ENCODE peak calls at places on chromosomes 13 and 19, in nine cellular contexts. Z is fibroblast of mammary gland; Q is COLO829; J is stimulated activated CD4-positive, alpha-beta T cell treated with anti-CD3 and anti-CD28 coated beads, TNF-alpha, amount 100 ng/mL, for 24 hours; L is PC-9; X is body of pancreas; A is activated CD4-positive, alpha-beta T cell treated with anti-CD3 and anti-CD28 coated beads, Interleukin-2, amount 50 U/mL, for 24 hours; B is astrocyte of the cerebellum; U is nucleus accumbens. I is an unnamed sample.
A peak's percentile ranks its signal among the peaks of the same experiment; 100 is the strongest.

GRCh38 chr19:16288544-16288943 is 36.1 kb upstream of the KLF2 start:
- DNase-seq in Z (peak; percentile 21), Q (no peak), J (no peak), L (no peak), X (no peak), A (no peak), B (no peak), U (no peak), I (no peak)

GRCh38 chr13:51645154-51645650 is 60.9 kb downstream of the WDFY2 start:
- DNase-seq in Z (peak; percentile 85), Q (no peak), J (no peak), L (peak; percentile 63), X (no peak), A (no peak), B (peak; percentile 46), U (peak; percentile 30), I (peak; percentile 59)

GRCh38 chr19:18264956-18265610 is 9.2 kb downstream of the IQCN start:
- DNase-seq in Z (no peak), Q (no peak), J (no peak), L (no peak), X (no peak), A (no peak), B (no peak), U (no peak), I (no peak)

GRCh38 chr19:4806384-4806783 is 14.8 kb downstream of the FEM1A start:
- DNase-seq in Z (no peak), Q (no peak), J (no peak), L (no peak), X (no peak), A (no peak), B (no peak), U (no peak), I (no peak)

GRCh38 chr19:6711605-6712004 is 8.8 kb downstream of the C3 start:
- DNase-seq in Z (no peak), Q (no peak), J (no peak), L (no peak), X (no peak), A (no peak), B (no peak), U (no peak), I (no peak)

GRCh38 chr13:112688560-112689497 is 1.0 kb upstream of the ATP11A start:
- DNase-seq in Z (no peak), Q (no peak), J (peak; percentile 41), L (no peak), X (peak; percentile 49), A (peak; percentile 42), B (no peak), U (peak; percentile 15), I (no peak)

GRCh38 chr13:59120297-59120843 is 1043.4 kb downstream of the DIAPH3 start:
- DNase-seq in Z (no peak), Q (no peak), J (no peak), L (no peak), X (no peak), A (no peak), B (no peak), U (no peak), I (no peak)

GRCh38 chr19:35784401-35785086 is 9.2 kb downstream of the ARHGAP33 start:
- DNase-seq in Z (no peak), Q (no peak), J (no peak), L (no peak), X (no peak), A (no peak), B (no peak), U (no peak), I (no peak)

GRCh38 chr13:30191491-30192100 is 115.8 kb downstream of the KATNAL1 start:
- DNase-seq in Z (peak; percentile 38), Q (no peak), J (no peak), L (no peak), X (no peak), A (no peak), B (no peak), U (no peak), I (peak; percentile 45)

GRCh38 chr19:16078311-16078758 is 2.0 kb downstream of the TPM4 start:
- DNase-seq in Z (peak; percentile 89), Q (no peak), J (no peak), L (no peak), X (peak; percentile 16), A (no peak), B (peak; percentile 29), U (no peak), I (peak; percentile 87)

GRCh38 chr19:23283925-23284324 is 33.7 kb upstream of the ZNF724 start:
- DNase-seq in Z (peak; percentile 37), Q (no peak), J (peak; percentile 48), L (no peak), X (peak; percentile 60), A (peak; percentile 46), B (no peak), U (peak; percentile 35), I (peak; percentile 41)

I was measured in epithelial cell of esophagus.